ENCODE peak calls at places on chromosomes 7 and 10, in five cellular contexts. T is NCI-H2081, Z is GF-D8, Y is HFFc6, U is Karpas-422. N is an unnamed sample.

GRCh38 chr10:129719889-129720590 is 244.0 kb downstream of the EBF3 start:
- DNase-seq in T (no peak), Z (no peak), Y (no peak), U (no peak), N (no peak)

GRCh38 chr7:20275637-20276036 is 55.1 kb upstream of the ITGB8 start:
- DNase-seq in T (no peak), Z (no peak), Y (no peak), U (no peak), N (no peak)

GRCh38 chr10:92124524-92125168 is 166.2 kb downstream of the CPEB3 start:
- DNase-seq in T (no peak), Z (peak; percentile 43), Y (peak; percentile 43), U (no peak), N (no peak)

GRCh38 chr7:13880789-13881188 is 108.7 kb downstream of the ETV1 start:
- DNase-seq in T (no peak), Z (no peak), Y (peak; percentile 81), U (no peak), N (no peak)

GRCh38 chr10:63003816-63004453 is 129.2 kb upstream of the NRBF2 start:
- DNase-seq in T (no peak), Z (no peak), Y (peak; percentile 18), U (peak; percentile 43), N (peak; percentile 53)

GRCh38 chr7:27329917-27330316 is 87.3 kb downstream of the EVX1 start:
- DNase-seq in T (no peak), Z (no peak), Y (no peak), U (no peak), N (peak; percentile 19)

GRCh38 chr10:95290801-95291633 is at the start of gene PDLIM1:
- DNase-seq in T (peak; percentile 51), Z (no peak), Y (peak; percentile 49), U (peak; percentile 45), N (peak; percentile 65)

GRCh38 chr10:70925377-70926214 is 37.2 kb upstream of the PCBD1 start:
- DNase-seq in T (no peak), Z (no peak), Y (no peak), U (peak; percentile 79), N (peak; percentile 33)

GRCh38 chr10:87054373-87055295 is 34.5 kb downstream of the FAM25A start:
- DNase-seq in T (no peak), Z (no peak), Y (peak; percentile 65), U (peak; percentile 29), N (no peak)

GRCh38 chr7:31882187-31882586 is 188.0 kb downstream of the PDE1C start:
- DNase-seq in T (no peak), Z (no peak), Y (no peak), U (no peak), N (no peak)

GRCh38 chr7:52938455-52939133 is 96.8 kb upstream of the POM121L12 start:
- DNase-seq in T (no peak), Z (no peak), Y (no peak), U (no peak), N (no peak)

GRCh38 chr7:91194841-91195240 is 69.4 kb upstream of the FZD1 start:
- DNase-seq in T (peak; percentile 20), Z (no peak), Y (no peak), U (no peak), N (no peak)

GRCh38 chr10:70477661-70478162 is 855 bp upstream of the PALD1 start:
- DNase-seq in T (no peak), Z (peak; percentile 33), Y (no peak), U (peak; percentile 77), N (peak; percentile 35)

GRCh38 chr10:103512166-103512565 is 18.7 kb downstream of the NEURL1 start:
- DNase-seq in T (no peak), Z (no peak), Y (no peak), U (no peak), N (no peak)

GRCh38 chr7:127752829-127753228 is 100.8 kb downstream of the SND1 start:
- DNase-seq in T (no peak), Z (no peak), Y (no peak), U (no peak), N (no peak)

GRCh38 chr7:2202361-2202761 is 30.4 kb downstream of the MAD1L1 start:
- DNase-seq in T (no peak), Z (no peak), Y (no peak), U (no peak), N (no peak)

GRCh38 chr10:32318476-32318896 is 28.5 kb downstream of the EPC1 start:
- DNase-seq in T (no peak), Z (peak; percentile 47), Y (no peak), U (no peak), N (peak; percentile 41)

GRCh38 chr7:148367701-148368475 is 222.7 kb upstream of the C7orf33 start:
- DNase-seq in T (no peak), Z (no peak), Y (no peak), U (no peak), N (no peak)

GRCh38 chr10:123929791-123930190 is 38.2 kb upstream of the CPXM2 start:
- DNase-seq in T (no peak), Z (no peak), Y (no peak), U (no peak), N (no peak)

GRCh38 chr7:50953820-50954219 is 171.1 kb upstream of the GRB10 start:
- DNase-seq in T (no peak), Z (no peak), Y (peak; percentile 52), U (no peak), N (no peak)

GRCh38 chr10:4541292-4541691 is 284.7 kb upstream of the AKR1E2 start:
- DNase-seq in T (no peak), Z (no peak), Y (peak; percentile 96), U (no peak), N (no peak)

GRCh38 chr10:17709492-17709891 is 42.5 kb upstream of the TMEM236 start:
- DNase-seq in T (no peak), Z (no peak), Y (no peak), U (no peak), N (no peak)

GRCh38 chr7:141649865-141650499 is 52.0 kb downstream of the DENND11 start:
- DNase-seq in T (peak; percentile 92), Z (no peak), Y (peak; percentile 93), U (peak; percentile 91), N (peak; percentile 71)

GRCh38 chr10:48694371-48695030 is 9.8 kb downstream of the WDFY4 start:
- DNase-seq in T (no peak), Z (no peak), Y (no peak), U (no peak), N (no peak)

GRCh38 chr7:140902305-140902953 is 22.3 kb downstream of the BRAF start:
- DNase-seq in T (no peak), Z (no peak), Y (no peak), U (no peak), N (no peak)

GRCh38 chr7:8160810-8161209 is 101.2 kb downstream of the ICA1 start:
- DNase-seq in T (no peak), Z (no peak), Y (peak; percentile 19), U (no peak), N (no peak)